ENCODE peak calls at places on chromosomes 16 and 17, in nine cellular contexts. P, Y, I, Z, D, J, K, B and G are unnamed samples.

GRCh38 chr16:85090166-85090565 is 22.1 kb downstream of the CIBAR2 start:
- DNase-seq in Z (no peak), I (no peak), B (no peak), J (peak), D (no peak), P (no peak), Y (no peak), K (no peak), G (no peak)

GRCh38 chr16:27315333-27316037 is 1.7 kb downstream of the IL4R start:
- DNase-seq in B (peak), Y (peak), Z (peak), I (peak), K (no peak), J (peak), D (no peak), P (no peak), G (peak)

GRCh38 chr16:50308237-50308965 is 42.0 kb downstream of the ADCY7 start:
- DNase-seq in J (no peak), P (no peak), I (no peak), D (no peak), B (peak), Y (no peak), Z (no peak), K (peak), G (peak)

GRCh38 chr17:7260151-7260550 is 2.1 kb downstream of the CLDN7 start:
- DNase-seq in Y (no peak), D (no peak), I (no peak), P (no peak), B (no peak), Z (no peak), K (no peak), J (no peak), G (no peak)

GRCh38 chr16:19294156-19294649 is 8.7 kb downstream of the CLEC19A start:
- DNase-seq in B (no peak), K (no peak), Y (peak), D (no peak), P (no peak), J (no peak), I (peak), Z (no peak), G (no peak)

GRCh38 chr17:56718515-56718914 is 115.2 kb downstream of the C17orf67 start:
- DNase-seq in P (no peak), J (no peak), Y (no peak), B (no peak), I (no peak), K (no peak), Z (no peak), D (no peak), G (no peak)

GRCh38 chr17:78689029-78689428 is 93.0 kb downstream of the CYTH1 start:
- DNase-seq in K (no peak), B (no peak), I (no peak), P (no peak), Y (no peak), D (no peak), J (no peak), Z (no peak), G (no peak)

GRCh38 chr16:49637511-49637910 is 218.4 kb downstream of the ZNF423 start:
- DNase-seq in Y (no peak), K (no peak), Z (no peak), I (no peak), J (no peak), B (no peak), D (no peak), P (no peak), G (no peak)

GRCh38 chr17:82333279-82334171 is at the start of gene SECTM1:
- DNase-seq in Y (peak), I (peak), J (no peak), Z (peak), P (no peak), K (peak), B (peak), D (no peak), G (peak)

GRCh38 chr16:28899882-28900600 is 21.8 kb downstream of the ATP2A1 start:
- DNase-seq in P (no peak), Y (no peak), D (no peak), Z (no peak), I (no peak), K (no peak), J (no peak), B (no peak), G (no peak)

GRCh38 chr17:6670999-6671398 is 19.4 kb downstream of the C17orf100 start:
- DNase-seq in J (no peak), Y (no peak), I (no peak), Z (no peak), B (no peak), P (no peak), K (no peak), D (no peak), G (no peak)

GRCh38 chr17:34644941-34645550 is 65.7 kb downstream of the TMEM132E start:
- DNase-seq in K (no peak), I (no peak), D (no peak), P (no peak), J (no peak), B (no peak), Z (no peak), Y (no peak), G (no peak)

GRCh38 chr17:34377078-34377823 is 14.2 kb upstream of the CCL1 start:
- DNase-seq in P (no peak), K (no peak), D (no peak), I (no peak), J (no peak), Z (no peak), Y (no peak), B (no peak), G (no peak)